ENCODE peak calls at places on chromosomes 16 and 17, in six cellular contexts. One of them, this sample, is unnamed.

GRCh38 chr16:85385463-85386331 is 227.4 kb upstream of the GSE1 start:
- DNase-seq in activated B cell treated with CpG ODN at 0.5 μM for 24 hours: no peak
- DNase-seq in H7: no peak
- DNase-seq in NCI-H1105: no peak
- DNase-seq in globus pallidus: no peak
- DNase-seq in astrocyte of the spinal cord: no peak
- DNase-seq in this sample: no peak

GRCh38 chr16:66296591-66296990 is 69.9 kb upstream of the CDH5 start:
- DNase-seq in activated B cell treated with CpG ODN at 0.5 μM for 24 hours: no peak
- DNase-seq in H7: no peak
- DNase-seq in NCI-H1105: no peak
- DNase-seq in globus pallidus: no peak
- DNase-seq in astrocyte of the spinal cord: no peak
- DNase-seq in this sample: no peak

GRCh38 chr17:82926081-82926480 is 86.3 kb upstream of the ZNF750 start:
- DNase-seq in activated B cell treated with CpG ODN at 0.5 μM for 24 hours: no peak
- DNase-seq in H7: no peak
- DNase-seq in NCI-H1105: no peak
- DNase-seq in globus pallidus: no peak
- DNase-seq in astrocyte of the spinal cord: no peak
- DNase-seq in this sample: no peak

GRCh38 chr17:29643817-29644160 is 21.1 kb upstream of the CORO6 start:
- DNase-seq in activated B cell treated with CpG ODN at 0.5 μM for 24 hours: no peak
- DNase-seq in H7: no peak
- DNase-seq in NCI-H1105: no peak
- DNase-seq in globus pallidus: no peak
- DNase-seq in astrocyte of the spinal cord: no peak
- DNase-seq in this sample: no peak

GRCh38 chr17:45225964-45226530 is 4.4 kb downstream of the FMNL1 start:
- DNase-seq in activated B cell treated with CpG ODN at 0.5 μM for 24 hours: peak
- DNase-seq in H7: peak
- DNase-seq in NCI-H1105: no peak
- DNase-seq in globus pallidus: peak
- DNase-seq in astrocyte of the spinal cord: no peak
- DNase-seq in this sample: peak

GRCh38 chr16:84072014-84072413 is 29.4 kb upstream of the SLC38A8 start:
- DNase-seq in activated B cell treated with CpG ODN at 0.5 μM for 24 hours: no peak
- DNase-seq in H7: no peak
- DNase-seq in NCI-H1105: no peak
- DNase-seq in globus pallidus: no peak
- DNase-seq in astrocyte of the spinal cord: peak
- DNase-seq in this sample: no peak

GRCh38 chr17:63446981-63447687 is 1.0 kb upstream of the CYB561 start:
- DNase-seq in activated B cell treated with CpG ODN at 0.5 μM for 24 hours: peak
- DNase-seq in H7: peak
- DNase-seq in NCI-H1105: no peak
- DNase-seq in globus pallidus: no peak
- DNase-seq in astrocyte of the spinal cord: no peak
- DNase-seq in this sample: peak

GRCh38 chr17:82322526-82323453 is 5.4 kb upstream of the CD7 start:
- DNase-seq in activated B cell treated with CpG ODN at 0.5 μM for 24 hours: no peak
- DNase-seq in H7: no peak
- DNase-seq in NCI-H1105: no peak
- DNase-seq in globus pallidus: no peak
- DNase-seq in astrocyte of the spinal cord: no peak
- DNase-seq in this sample: no peak

GRCh38 chr17:40325156-40326013 is 16.4 kb downstream of the RARA start:
- DNase-seq in activated B cell treated with CpG ODN at 0.5 μM for 24 hours: no peak
- DNase-seq in H7: no peak
- DNase-seq in NCI-H1105: no peak
- DNase-seq in globus pallidus: no peak
- DNase-seq in astrocyte of the spinal cord: no peak
- DNase-seq in this sample: no peak